ENCODE peak calls at places on chromosomes 6 and 20, in five cellular contexts. S, R, W, E and X are unnamed samples.

GRCh38 chr6:116280161-116280959 is 630 bp upstream of the TSPYL1 start:
- DNase-seq in S (no peak), R (peak), W (no peak), E (peak), X (peak)

GRCh38 chr6:114049367-114049966 is 78.5 kb upstream of the HDAC2 start:
- DNase-seq in W (no peak), R (no peak), S (no peak), E (no peak), X (no peak)

GRCh38 chr20:43187476-43188233 is 2.1 kb downstream of the PTPRT start:
- DNase-seq in S (peak), E (no peak), W (peak), R (peak), X (peak)

GRCh38 chr6:81289229-81289628 is 463.3 kb downstream of the TENT5A start:
- DNase-seq in E (no peak), S (no peak), W (no peak), R (no peak), X (no peak)

GRCh38 chr20:19628570-19629134 is 129.4 kb upstream of the RIN2 start:
- DNase-seq in S (no peak), R (peak), W (peak), E (peak), X (peak)

GRCh38 chr6:74645108-74645849 is 560.6 kb downstream of the COL12A1 start:
- DNase-seq in S (no peak), W (no peak), E (no peak), R (no peak), X (no peak)

GRCh38 chr6:108995296-108995695 is 99.3 kb downstream of the SESN1 start:
- DNase-seq in S (no peak), E (peak), W (no peak), R (no peak), X (no peak)

GRCh38 chr20:39176457-39176856 is 214.3 kb downstream of the DHX35 start:
- DNase-seq in S (no peak), R (no peak), W (no peak), E (no peak), X (no peak)

GRCh38 chr6:89411019-89411268 is 1.1 kb downstream of the RRAGD start:
- DNase-seq in R (no peak), W (no peak), S (no peak), E (no peak), X (no peak)

GRCh38 chr6:7262037-7262461 is 51.0 kb downstream of the SSR1 start:
- DNase-seq in S (peak), W (no peak), E (no peak), R (no peak), X (no peak)

GRCh38 chr6:34056301-34056700 is 89.6 kb downstream of the GRM4 start:
- DNase-seq in R (peak), W (peak), S (peak), E (peak), X (peak)

GRCh38 chr6:157539421-157539822 is 158.4 kb downstream of the ZDHHC14 start:
- DNase-seq in R (no peak), E (no peak), W (no peak), S (no peak), X (no peak)
- H3K4me3 ChIP-seq in R (no peak), E (no peak), W (no peak), S (no peak), X (no peak)

GRCh38 chr6:119134752-119135151 is 56.3 kb upstream of the FAM184A start:
- DNase-seq in E (no peak), R (no peak), S (no peak), W (no peak), X (no peak)
- H3K4me3 ChIP-seq in E (no peak), R (no peak), S (no peak), W (no peak), X (no peak)

GRCh38 chr6:133916650-133917151 is 27.8 kb downstream of the TCF21 start:
- DNase-seq in R (peak), S (peak), E (peak), W (peak), X (peak)
- H3K4me3 ChIP-seq in R (no peak), S (peak), E (peak), W (no peak), X (no peak)

DNA sequence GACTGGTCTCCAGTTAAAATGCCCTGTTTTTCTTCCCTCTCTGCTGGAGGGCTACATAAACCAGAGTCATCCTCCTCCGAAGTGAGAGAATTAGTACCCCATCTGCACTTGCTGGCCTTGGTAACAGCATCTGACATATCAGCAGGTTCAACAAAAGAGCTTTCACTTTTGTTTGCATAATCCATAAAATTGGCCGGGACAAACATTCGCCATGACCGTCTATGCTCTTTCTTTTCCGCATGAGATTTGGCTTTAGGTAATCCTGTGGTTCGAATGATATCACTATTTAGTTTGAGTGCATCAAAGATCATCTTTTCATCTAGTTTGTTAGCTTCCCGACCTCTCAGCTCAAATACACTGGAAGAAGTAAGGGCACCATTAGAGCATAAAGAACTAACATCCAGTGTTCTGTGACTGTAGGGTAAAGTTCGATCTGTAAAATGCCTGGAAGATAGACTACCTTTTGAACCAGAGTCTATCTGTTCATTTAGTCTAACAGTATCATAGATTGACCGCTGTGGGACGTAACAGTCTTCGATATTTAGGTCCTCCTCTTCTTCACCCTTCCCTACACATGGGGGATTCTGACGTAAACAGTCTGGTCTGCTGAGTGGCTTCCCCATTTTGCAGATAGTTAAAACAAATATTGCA is 101.6 kb downstream of the DST start:
- DNase-seq in R (peak), W (peak), S (no peak), E (no peak), X (no peak)
- H3K4me3 ChIP-seq in R (peak), W (peak), S (peak), E (peak), X (peak)

GRCh38 chr6:140641412-140641811 is 1267.0 kb upstream of the CITED2 start:
- DNase-seq in R (no peak), W (no peak), E (no peak), S (no peak), X (no peak)

GRCh38 chr6:140636237-140636636 is 1261.8 kb upstream of the CITED2 start:
- DNase-seq in R (no peak), W (no peak), S (no peak), E (no peak), X (no peak)

GRCh38 chr6:140636698-140637402 is 1262.4 kb upstream of the CITED2 start:
- DNase-seq in S (no peak), W (no peak), E (no peak), R (no peak), X (no peak)
- H3K4me3 ChIP-seq in S (no peak), W (no peak), E (no peak), R (no peak), X (no peak)